ENCODE peak calls at places on chromosome 21, in six cellular contexts. One of them, this sample, is unnamed.
A peak's percentile ranks its signal among the peaks of the same experiment; 100 is the strongest.

GRCh38 chr21:15820857-15821256 is 91.1 kb downstream of the USP25 start:
- DNase-seq in adrenal gland: no peak
- DNase-seq in pancreas: no peak
- DNase-seq in fibroblast of lung: peak; percentile 36
- DNase-seq in AG04449: no peak
- DNase-seq in DND-41: no peak
- DNase-seq in this sample: peak; percentile 4

GRCh38 chr21:38310619-38311018 is 53.8 kb downstream of the KCNJ15 start:
- DNase-seq in adrenal gland: no peak
- DNase-seq in pancreas: no peak
- DNase-seq in fibroblast of lung: peak; percentile 52
- DNase-seq in AG04449: no peak
- DNase-seq in DND-41: no peak
- DNase-seq in this sample: peak; percentile 90

GRCh38 chr21:31354604-31355443 is 10.8 kb upstream of the TIAM1 start:
- DNase-seq in adrenal gland: peak; percentile 59
- DNase-seq in pancreas: no peak
- DNase-seq in fibroblast of lung: peak; percentile 98
- DNase-seq in AG04449: peak; percentile 50
- DNase-seq in DND-41: peak; percentile 89
- DNase-seq in this sample: peak; percentile 49

GRCh38 chr21:36504067-36505058 is 24.4 kb upstream of the CLDN14 start:
- DNase-seq in adrenal gland: peak; percentile 55
- DNase-seq in pancreas: no peak
- DNase-seq in fibroblast of lung: peak; percentile 36
- DNase-seq in AG04449: no peak
- DNase-seq in DND-41: peak; percentile 50
- DNase-seq in this sample: peak; percentile 58

GRCh38 chr21:45537111-45537745 is 5.0 kb downstream of the SLC19A1 start:
- DNase-seq in adrenal gland: no peak
- DNase-seq in pancreas: peak; percentile 32
- DNase-seq in fibroblast of lung: no peak
- DNase-seq in AG04449: no peak
- DNase-seq in DND-41: no peak
- DNase-seq in this sample: no peak

GRCh38 chr21:37119421-37120218 is 46.6 kb downstream of the TTC3 start:
- DNase-seq in adrenal gland: no peak
- DNase-seq in pancreas: no peak
- DNase-seq in fibroblast of lung: peak; percentile 25
- DNase-seq in AG04449: no peak
- DNase-seq in DND-41: no peak
- DNase-seq in this sample: no peak

GRCh38 chr21:43352568-43353281 is 74.2 kb downstream of the SIK1 start:
- DNase-seq in adrenal gland: no peak
- DNase-seq in pancreas: no peak
- DNase-seq in fibroblast of lung: peak; percentile 24
- DNase-seq in AG04449: no peak
- DNase-seq in DND-41: peak; percentile 15
- DNase-seq in this sample: peak; percentile 24

GRCh38 chr21:18384771-18385170 is 18.8 kb downstream of the TMPRSS15 start:
- DNase-seq in adrenal gland: no peak
- DNase-seq in pancreas: no peak
- DNase-seq in fibroblast of lung: no peak
- DNase-seq in AG04449: no peak
- DNase-seq in DND-41: no peak
- DNase-seq in this sample: no peak

GRCh38 chr21:43884012-43884860 is 19.2 kb downstream of the AGPAT3 start:
- DNase-seq in adrenal gland: peak; percentile 81
- DNase-seq in pancreas: no peak
- DNase-seq in fibroblast of lung: peak; percentile 48
- DNase-seq in AG04449: no peak
- DNase-seq in DND-41: peak; percentile 18
- DNase-seq in this sample: no peak

GRCh38 chr21:45539046-45539795 is 3.0 kb downstream of the SLC19A1 start:
- DNase-seq in adrenal gland: no peak
- DNase-seq in pancreas: peak; percentile 20
- DNase-seq in fibroblast of lung: no peak
- DNase-seq in AG04449: no peak
- DNase-seq in DND-41: no peak
- DNase-seq in this sample: no peak

GRCh38 chr21:31364265-31364945 is 20.3 kb upstream of the TIAM1 start:
- DNase-seq in adrenal gland: no peak
- DNase-seq in pancreas: no peak
- DNase-seq in fibroblast of lung: no peak
- DNase-seq in AG04449: no peak
- DNase-seq in DND-41: peak; percentile 54
- DNase-seq in this sample: no peak

GRCh38 chr21:21188513-21189188 is 190.4 kb downstream of the NCAM2 start:
- DNase-seq in adrenal gland: no peak
- DNase-seq in pancreas: no peak
- DNase-seq in fibroblast of lung: no peak
- DNase-seq in AG04449: no peak
- DNase-seq in DND-41: no peak
- DNase-seq in this sample: no peak

GRCh38 chr21:45515241-45516061 is 26.8 kb downstream of the SLC19A1 start:
- DNase-seq in adrenal gland: no peak
- DNase-seq in pancreas: peak; percentile 20
- DNase-seq in fibroblast of lung: no peak
- DNase-seq in AG04449: no peak
- DNase-seq in DND-41: no peak
- DNase-seq in this sample: no peak

GRCh38 chr21:45299026-45299863 is 11.6 kb upstream of the POFUT2 start:
- DNase-seq in adrenal gland: no peak
- DNase-seq in pancreas: no peak
- DNase-seq in fibroblast of lung: no peak
- DNase-seq in AG04449: no peak
- DNase-seq in DND-41: no peak
- DNase-seq in this sample: no peak

GRCh38 chr21:29074783-29075182 is 1.3 kb upstream of the CCT8 start:
- DNase-seq in adrenal gland: no peak
- DNase-seq in pancreas: no peak
- DNase-seq in fibroblast of lung: no peak
- DNase-seq in AG04449: no peak
- DNase-seq in DND-41: no peak
- DNase-seq in this sample: no peak

GRCh38 chr21:16644690-16645089 is 868.2 kb upstream of the CXADR start:
- DNase-seq in adrenal gland: no peak
- DNase-seq in pancreas: no peak
- DNase-seq in fibroblast of lung: peak; percentile 44
- DNase-seq in AG04449: no peak
- DNase-seq in DND-41: no peak
- DNase-seq in this sample: peak; percentile 50

GRCh38 chr21:43645414-43645891 is 13.8 kb downstream of the HSF2BP start:
- DNase-seq in adrenal gland: peak; percentile 65
- DNase-seq in pancreas: no peak
- DNase-seq in fibroblast of lung: peak; percentile 78
- DNase-seq in AG04449: peak; percentile 45
- DNase-seq in DND-41: no peak
- DNase-seq in this sample: peak; percentile 84

GRCh38 chr21:45103966-45104520 is 29.7 kb downstream of the ADARB1 start:
- DNase-seq in adrenal gland: no peak
- DNase-seq in pancreas: no peak
- DNase-seq in fibroblast of lung: no peak
- DNase-seq in AG04449: no peak
- DNase-seq in DND-41: no peak
- DNase-seq in this sample: no peak

GRCh38 chr21:28856588-28857250 is 136.0 kb downstream of the LTN1 start:
- DNase-seq in adrenal gland: no peak
- DNase-seq in pancreas: no peak
- DNase-seq in fibroblast of lung: no peak
- DNase-seq in AG04449: no peak
- DNase-seq in DND-41: no peak
- DNase-seq in this sample: peak; percentile 5

GRCh38 chr21:38234395-38235142 is 22.2 kb upstream of the KCNJ15 start:
- DNase-seq in adrenal gland: no peak
- DNase-seq in pancreas: no peak
- DNase-seq in fibroblast of lung: no peak
- DNase-seq in AG04449: no peak
- DNase-seq in DND-41: no peak
- DNase-seq in this sample: no peak

GRCh38 chr21:30839304-30839703 is 9.7 kb upstream of the KRTAP7-1 start:
- DNase-seq in adrenal gland: peak; percentile 6
- DNase-seq in pancreas: peak; percentile 50
- DNase-seq in fibroblast of lung: no peak
- DNase-seq in AG04449: no peak
- DNase-seq in DND-41: peak; percentile 31
- DNase-seq in this sample: no peak

GRCh38 chr21:25907573-25908275 is 173.0 kb downstream of the GABPA start:
- DNase-seq in adrenal gland: peak; percentile 49
- DNase-seq in pancreas: no peak
- DNase-seq in fibroblast of lung: peak; percentile 26
- DNase-seq in AG04449: no peak
- DNase-seq in DND-41: no peak
- DNase-seq in this sample: no peak

GRCh38 chr21:45329261-45330074 is 41.8 kb upstream of the POFUT2 start:
- DNase-seq in adrenal gland: no peak
- DNase-seq in pancreas: peak; percentile 73
- DNase-seq in fibroblast of lung: no peak
- DNase-seq in AG04449: no peak
- DNase-seq in DND-41: no peak
- DNase-seq in this sample: no peak

GRCh38 chr21:32915099-32915498 is 110.6 kb upstream of the OLIG2 start:
- DNase-seq in adrenal gland: no peak
- DNase-seq in pancreas: no peak
- DNase-seq in fibroblast of lung: no peak
- DNase-seq in AG04449: no peak
- DNase-seq in DND-41: no peak
- DNase-seq in this sample: no peak

GRCh38 chr21:32917392-32918135 is 108.2 kb upstream of the OLIG2 start:
- DNase-seq in adrenal gland: no peak
- DNase-seq in pancreas: no peak
- DNase-seq in fibroblast of lung: peak; percentile 18
- DNase-seq in AG04449: no peak
- DNase-seq in DND-41: no peak
- DNase-seq in this sample: peak; percentile 22

GRCh38 chr21:32916088-32916487 is 109.6 kb upstream of the OLIG2 start:
- DNase-seq in adrenal gland: no peak
- DNase-seq in pancreas: no peak
- DNase-seq in fibroblast of lung: no peak
- DNase-seq in AG04449: no peak
- DNase-seq in DND-41: no peak
- DNase-seq in this sample: no peak

GRCh38 chr21:32918467-32919140 is 107.1 kb upstream of the OLIG2 start:
- DNase-seq in adrenal gland: no peak
- DNase-seq in pancreas: no peak
- DNase-seq in fibroblast of lung: peak; percentile 1
- DNase-seq in AG04449: no peak
- DNase-seq in DND-41: no peak
- DNase-seq in this sample: no peak

GRCh38 chr21:32916522-32917099 is 109.1 kb upstream of the OLIG2 start:
- DNase-seq in adrenal gland: no peak
- DNase-seq in pancreas: no peak
- DNase-seq in fibroblast of lung: no peak
- DNase-seq in AG04449: no peak
- DNase-seq in DND-41: peak; percentile 12
- DNase-seq in this sample: no peak
- TF ChIP-seq CTCF in adrenal gland: no peak
- TF ChIP-seq CTCF in pancreas: no peak
- TF ChIP-seq CTCF in fibroblast of lung: peak; percentile 30
- TF ChIP-seq CTCF in AG04449: no peak
- TF ChIP-seq CTCF in DND-41: peak; percentile 55
- TF ChIP-seq CTCF in this sample: peak; percentile 10

DNA sequence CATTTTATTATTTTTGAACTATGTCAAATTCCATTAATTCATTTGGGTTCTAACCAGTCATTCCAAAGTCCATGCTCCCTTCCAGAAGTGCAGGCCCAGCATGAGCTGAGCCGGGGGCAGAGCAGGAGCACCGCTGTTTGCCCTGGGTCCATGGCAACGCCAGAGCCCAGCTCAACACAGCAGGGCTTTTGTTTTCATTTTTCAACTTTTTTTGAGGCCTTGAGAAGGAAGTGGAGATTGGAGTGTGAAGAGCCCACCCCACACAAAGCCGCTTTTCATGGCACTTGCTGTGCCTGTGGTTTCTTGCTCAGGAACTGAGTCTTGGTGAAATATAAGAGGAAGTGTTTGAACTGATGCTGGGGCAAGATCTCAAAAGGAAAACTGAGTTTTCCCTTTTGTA is 13.2 kb upstream of the PRMT2 start:
- DNase-seq in adrenal gland: peak; percentile 14
- DNase-seq in pancreas: no peak
- DNase-seq in fibroblast of lung: no peak
- DNase-seq in AG04449: no peak
- DNase-seq in DND-41: peak; percentile 84
- DNase-seq in this sample: no peak
- H3K4me3 ChIP-seq in adrenal gland: no peak overlapping the region
- H3K4me3 ChIP-seq in pancreas: no peak overlapping the region
- H3K4me3 ChIP-seq in fibroblast of lung: no peak overlapping the region
- H3K4me3 ChIP-seq in AG04449: no peak overlapping the region
- H3K4me3 ChIP-seq in DND-41: peak overlapping the region; percentile 4
- H3K4me3 ChIP-seq in this sample: no peak overlapping the region

DNA sequence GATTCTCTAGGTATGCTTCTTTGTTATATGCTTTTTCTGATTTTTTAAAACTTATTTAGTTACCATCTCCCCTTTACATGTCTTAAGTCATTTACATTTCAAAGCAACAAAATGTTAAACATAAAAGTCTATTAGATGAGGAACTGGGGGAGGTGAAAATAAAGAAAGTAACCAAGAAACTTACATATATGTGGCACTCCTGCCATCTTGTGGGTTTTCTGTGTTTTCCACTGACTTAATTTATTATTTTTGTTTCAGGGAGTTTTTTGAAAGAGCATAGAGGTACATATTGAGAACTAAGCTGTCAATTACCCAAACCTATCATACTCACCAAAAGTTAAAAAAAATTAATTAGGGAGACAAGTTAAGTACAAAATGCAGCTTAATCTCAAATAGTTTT is 1531.1 kb downstream of the MRPL39 start:
- DNase-seq in adrenal gland: no peak
- DNase-seq in pancreas: no peak
- DNase-seq in fibroblast of lung: peak; percentile 2
- DNase-seq in AG04449: no peak
- DNase-seq in DND-41: no peak
- DNase-seq in this sample: no peak
- TF ChIP-seq CTCF in adrenal gland: peak; percentile 26
- TF ChIP-seq CTCF in pancreas: no peak
- TF ChIP-seq CTCF in fibroblast of lung: no peak
- TF ChIP-seq CTCF in AG04449: no peak
- TF ChIP-seq CTCF in DND-41: peak; percentile 28
- TF ChIP-seq CTCF in this sample: no peak

GRCh38 chr21:41710823-41711160 is 56.1 kb downstream of the RIPK4 start:
- DNase-seq in adrenal gland: no peak
- DNase-seq in pancreas: no peak
- DNase-seq in fibroblast of lung: no peak
- DNase-seq in AG04449: no peak
- DNase-seq in DND-41: no peak
- DNase-seq in this sample: no peak

GRCh38 chr21:41709965-41710822 is 56.7 kb downstream of the RIPK4 start:
- DNase-seq in adrenal gland: no peak
- DNase-seq in pancreas: no peak
- DNase-seq in fibroblast of lung: no peak
- DNase-seq in AG04449: no peak
- DNase-seq in DND-41: no peak
- DNase-seq in this sample: no peak

GRCh38 chr21:41712730-41713129 is 54.1 kb downstream of the RIPK4 start:
- DNase-seq in adrenal gland: no peak
- DNase-seq in pancreas: no peak
- DNase-seq in fibroblast of lung: no peak
- DNase-seq in AG04449: no peak
- DNase-seq in DND-41: no peak
- DNase-seq in this sample: no peak

GRCh38 chr21:41712201-41712600 is 54.7 kb downstream of the RIPK4 start:
- DNase-seq in adrenal gland: no peak
- DNase-seq in pancreas: no peak
- DNase-seq in fibroblast of lung: no peak
- DNase-seq in AG04449: no peak
- DNase-seq in DND-41: no peak
- DNase-seq in this sample: no peak

GRCh38 chr21:41711416-41712023 is 55.3 kb downstream of the RIPK4 start:
- DNase-seq in adrenal gland: no peak
- DNase-seq in pancreas: no peak
- DNase-seq in fibroblast of lung: no peak
- DNase-seq in AG04449: no peak
- DNase-seq in DND-41: no peak
- DNase-seq in this sample: no peak
- H3K4me3 ChIP-seq in adrenal gland: no peak overlapping the region
- H3K4me3 ChIP-seq in pancreas: no peak overlapping the region
- H3K4me3 ChIP-seq in fibroblast of lung: no peak overlapping the region
- H3K4me3 ChIP-seq in AG04449: no peak overlapping the region
- H3K4me3 ChIP-seq in DND-41: no peak overlapping the region
- H3K4me3 ChIP-seq in this sample: no peak overlapping the region

This sample was measured in AG10803.